ENCODE peak calls at places on chromosomes 12 and 14, in eight cellular contexts. One of them, this sample, is unnamed.

GRCh38 chr14:87873741-87874140 is 119.2 kb downstream of the GALC start:
- DNase-seq in transverse colon: no peak
- DNase-seq in ovary: no peak
- DNase-seq in A549: no peak
- DNase-seq in K562: no peak
- DNase-seq in stomach: no peak
- DNase-seq in upper lobe of left lung: no peak
- DNase-seq in sigmoid colon: no peak
- DNase-seq in this sample: no peak

GRCh38 chr12:111420494-111420893 is 14.8 kb downstream of the SH2B3 start:
- DNase-seq in transverse colon: no peak
- DNase-seq in ovary: no peak
- DNase-seq in A549: no peak
- DNase-seq in K562: no peak
- DNase-seq in stomach: no peak
- DNase-seq in upper lobe of left lung: no peak
- DNase-seq in sigmoid colon: no peak
- DNase-seq in this sample: no peak

GRCh38 chr12:132761032-132761910 is at the start of gene ANKLE2:
- DNase-seq in transverse colon: peak; percentile 50
- DNase-seq in ovary: peak; percentile 34
- DNase-seq in A549: peak; percentile 42
- DNase-seq in K562: peak; percentile 58
- DNase-seq in stomach: peak; percentile 54
- DNase-seq in upper lobe of left lung: peak; percentile 94
- DNase-seq in sigmoid colon: peak; percentile 78
- DNase-seq in this sample: peak; percentile 84

GRCh38 chr12:109961612-109962011 is 34.6 kb downstream of the GIT2 start:
- DNase-seq in transverse colon: no peak
- DNase-seq in ovary: no peak
- DNase-seq in A549: no peak
- DNase-seq in K562: no peak
- DNase-seq in stomach: no peak
- DNase-seq in upper lobe of left lung: no peak
- DNase-seq in sigmoid colon: no peak
- DNase-seq in this sample: no peak

GRCh38 chr14:22520235-22520634 is 68.8 kb downstream of the DAD1 start:
- DNase-seq in transverse colon: no peak
- DNase-seq in ovary: no peak
- DNase-seq in A549: no peak
- DNase-seq in K562: peak; percentile 61
- DNase-seq in stomach: no peak
- DNase-seq in upper lobe of left lung: no peak
- DNase-seq in sigmoid colon: no peak
- DNase-seq in this sample: no peak

GRCh38 chr12:89333564-89334252 is 18.6 kb downstream of the DUSP6 start:
- DNase-seq in transverse colon: peak; percentile 49
- DNase-seq in ovary: no peak
- DNase-seq in A549: no peak
- DNase-seq in K562: peak; percentile 71
- DNase-seq in stomach: no peak
- DNase-seq in upper lobe of left lung: no peak
- DNase-seq in sigmoid colon: no peak
- DNase-seq in this sample: no peak

GRCh38 chr12:70661762-70662161 is 24.5 kb upstream of the PTPRB start:
- DNase-seq in transverse colon: no peak
- DNase-seq in ovary: no peak
- DNase-seq in A549: no peak
- DNase-seq in K562: no peak
- DNase-seq in stomach: no peak
- DNase-seq in upper lobe of left lung: no peak
- DNase-seq in sigmoid colon: no peak
- DNase-seq in this sample: no peak

GRCh38 chr12:19683178-19683927 is 244.1 kb downstream of the AEBP2 start:
- DNase-seq in transverse colon: no peak
- DNase-seq in ovary: no peak
- DNase-seq in A549: peak; percentile 33
- DNase-seq in K562: no peak
- DNase-seq in stomach: no peak
- DNase-seq in upper lobe of left lung: no peak
- DNase-seq in sigmoid colon: no peak
- DNase-seq in this sample: no peak

GRCh38 chr14:71595441-71595840 is 336.8 kb upstream of the RGS6 start:
- DNase-seq in transverse colon: no peak
- DNase-seq in ovary: no peak
- DNase-seq in A549: no peak
- DNase-seq in K562: no peak
- DNase-seq in stomach: no peak
- DNase-seq in upper lobe of left lung: no peak
- DNase-seq in sigmoid colon: no peak
- DNase-seq in this sample: no peak

GRCh38 chr12:75269209-75269608 is 59.6 kb upstream of the KCNC2 start:
- DNase-seq in transverse colon: no peak
- DNase-seq in ovary: no peak
- DNase-seq in A549: no peak
- DNase-seq in K562: no peak
- DNase-seq in stomach: no peak
- DNase-seq in upper lobe of left lung: no peak
- DNase-seq in sigmoid colon: no peak
- DNase-seq in this sample: no peak

GRCh38 chr14:70934502-70935134 is 27.4 kb downstream of the PCNX1 start:
- DNase-seq in transverse colon: no peak
- DNase-seq in ovary: no peak
- DNase-seq in A549: no peak
- DNase-seq in K562: no peak
- DNase-seq in stomach: no peak
- DNase-seq in upper lobe of left lung: no peak
- DNase-seq in sigmoid colon: no peak
- DNase-seq in this sample: no peak

GRCh38 chr12:96108321-96108720 is 72.9 kb upstream of the LTA4H start:
- DNase-seq in transverse colon: peak; percentile 59
- DNase-seq in ovary: peak; percentile 18
- DNase-seq in A549: no peak
- DNase-seq in K562: peak; percentile 8
- DNase-seq in stomach: no peak
- DNase-seq in upper lobe of left lung: no peak
- DNase-seq in sigmoid colon: peak; percentile 66
- DNase-seq in this sample: peak; percentile 65

GRCh38 chr14:98889107-98889835 is 382.7 kb downstream of the BCL11B start:
- DNase-seq in transverse colon: no peak
- DNase-seq in ovary: no peak
- DNase-seq in A549: no peak
- DNase-seq in K562: no peak
- DNase-seq in stomach: no peak
- DNase-seq in upper lobe of left lung: no peak
- DNase-seq in sigmoid colon: no peak
- DNase-seq in this sample: peak; percentile 69

GRCh38 chr12:115660211-115660805 is 617.2 kb downstream of the MED13L start:
- DNase-seq in transverse colon: peak; percentile 71
- DNase-seq in ovary: no peak
- DNase-seq in A549: no peak
- DNase-seq in K562: no peak
- DNase-seq in stomach: peak; percentile 31
- DNase-seq in upper lobe of left lung: no peak
- DNase-seq in sigmoid colon: no peak
- DNase-seq in this sample: no peak

GRCh38 chr12:124872068-124872719 is 8.5 kb upstream of the SCARB1 start:
- DNase-seq in transverse colon: no peak
- DNase-seq in ovary: no peak
- DNase-seq in A549: no peak
- DNase-seq in K562: no peak
- DNase-seq in stomach: no peak
- DNase-seq in upper lobe of left lung: no peak
- DNase-seq in sigmoid colon: no peak
- DNase-seq in this sample: no peak

GRCh38 chr12:116880817-116881324 is 370 bp downstream of the HRK start:
- DNase-seq in transverse colon: peak; percentile 24
- DNase-seq in ovary: no peak
- DNase-seq in A549: peak; percentile 63
- DNase-seq in K562: peak; percentile 65
- DNase-seq in stomach: peak; percentile 49
- DNase-seq in upper lobe of left lung: peak; percentile 89
- DNase-seq in sigmoid colon: no peak
- DNase-seq in this sample: no peak

GRCh38 chr12:96249196-96250118 is 55.3 kb downstream of the ELK3 start:
- DNase-seq in transverse colon: peak; percentile 37
- DNase-seq in ovary: no peak
- DNase-seq in A549: no peak
- DNase-seq in K562: no peak
- DNase-seq in stomach: no peak
- DNase-seq in upper lobe of left lung: peak; percentile 61
- DNase-seq in sigmoid colon: peak; percentile 91
- DNase-seq in this sample: no peak

GRCh38 chr14:28761438-28762289 is 4.9 kb upstream of the FOXG1 start:
- DNase-seq in transverse colon: no peak
- DNase-seq in ovary: no peak
- DNase-seq in A549: no peak
- DNase-seq in K562: no peak
- DNase-seq in stomach: no peak
- DNase-seq in upper lobe of left lung: no peak
- DNase-seq in sigmoid colon: no peak
- DNase-seq in this sample: no peak

GRCh38 chr12:123891516-123892179 is 81.0 kb downstream of the CCDC92 start:
- DNase-seq in transverse colon: no peak
- DNase-seq in ovary: no peak
- DNase-seq in A549: no peak
- DNase-seq in K562: no peak
- DNase-seq in stomach: no peak
- DNase-seq in upper lobe of left lung: no peak
- DNase-seq in sigmoid colon: peak; percentile 45
- DNase-seq in this sample: no peak

GRCh38 chr14:76829650-76830421 is 3.6 kb downstream of the LRRC74A start:
- DNase-seq in transverse colon: no peak
- DNase-seq in ovary: no peak
- DNase-seq in A549: no peak
- DNase-seq in K562: no peak
- DNase-seq in stomach: peak; percentile 50
- DNase-seq in upper lobe of left lung: no peak
- DNase-seq in sigmoid colon: peak; percentile 76
- DNase-seq in this sample: no peak

GRCh38 chr14:20427231-20428009 is 8.5 kb downstream of the KLHL33 start:
- DNase-seq in transverse colon: no peak
- DNase-seq in ovary: no peak
- DNase-seq in A549: peak; percentile 25
- DNase-seq in K562: peak; percentile 69
- DNase-seq in stomach: no peak
- DNase-seq in upper lobe of left lung: no peak
- DNase-seq in sigmoid colon: no peak
- DNase-seq in this sample: no peak

DNA sequence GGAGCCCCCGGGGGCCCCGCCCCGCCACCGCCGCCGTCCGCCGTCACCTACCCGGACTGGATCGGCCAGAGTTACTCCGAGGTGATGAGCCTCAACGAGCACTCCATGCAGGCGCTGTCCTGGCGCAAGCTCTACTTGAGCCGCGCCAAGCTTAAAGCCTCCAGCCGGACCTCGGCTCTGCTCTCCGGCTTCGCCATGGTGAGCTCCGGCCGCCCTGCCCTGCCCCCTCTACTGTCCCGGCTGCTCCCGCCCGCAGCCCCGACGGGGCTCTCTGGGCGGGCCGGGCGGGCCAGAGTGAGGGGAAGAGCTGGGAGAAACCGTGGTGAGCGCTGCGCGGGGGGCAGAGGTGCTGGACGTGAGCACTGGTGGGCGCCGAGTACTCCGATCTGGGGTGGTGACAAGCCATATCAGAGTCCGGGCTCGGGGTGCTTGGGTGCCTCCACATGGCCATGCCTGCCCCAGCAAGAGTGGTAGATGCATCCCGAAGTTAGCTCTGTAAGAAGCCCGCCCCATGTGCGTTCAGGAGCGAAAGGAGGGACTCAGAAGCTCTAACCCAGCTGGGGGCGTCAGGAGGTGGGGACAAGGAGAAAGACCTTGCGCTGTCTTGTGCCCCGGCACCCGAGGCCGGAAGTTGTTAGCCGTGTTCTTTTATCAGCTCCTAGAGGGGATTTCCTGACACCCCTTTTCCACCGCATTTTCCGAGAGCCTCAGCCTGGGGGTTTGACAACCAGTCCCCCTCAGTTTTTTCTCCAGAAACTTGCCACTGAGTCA is 708 bp downstream of the ORAI1 start:
- DNase-seq in transverse colon: peak; percentile 63
- DNase-seq in ovary: peak; percentile 61
- DNase-seq in A549: peak; percentile 68
- DNase-seq in K562: peak; percentile 75
- DNase-seq in stomach: peak; percentile 58
- DNase-seq in upper lobe of left lung: peak; percentile 90
- DNase-seq in sigmoid colon: peak; percentile 86
- DNase-seq in this sample: peak; percentile 83
- TF ChIP-seq CTCF in transverse colon: no peak
- TF ChIP-seq CTCF in ovary: no peak
- TF ChIP-seq CTCF in A549: peak; percentile 1
- TF ChIP-seq CTCF in K562: peak; percentile 28
- TF ChIP-seq CTCF in stomach: no peak
- TF ChIP-seq CTCF in upper lobe of left lung: peak; percentile 39
- TF ChIP-seq CTCF in sigmoid colon: no peak
- TF ChIP-seq CTCF in this sample: no peak

GRCh38 chr12:65171073-65171472 is 1.7 kb downstream of the LEMD3 start:
- DNase-seq in transverse colon: no peak
- DNase-seq in ovary: no peak
- DNase-seq in A549: no peak
- DNase-seq in K562: no peak
- DNase-seq in stomach: no peak
- DNase-seq in upper lobe of left lung: no peak
- DNase-seq in sigmoid colon: no peak
- DNase-seq in this sample: no peak
- TF ChIP-seq EP300 in transverse colon: no peak
- TF ChIP-seq EP300 in ovary: no peak
- TF ChIP-seq EP300 in A549: no peak
- TF ChIP-seq EP300 in K562: no peak
- TF ChIP-seq EP300 in stomach: no peak
- TF ChIP-seq EP300 in upper lobe of left lung: no peak
- TF ChIP-seq EP300 in sigmoid colon: no peak
- TF ChIP-seq EP300 in this sample: no peak

GRCh38 chr12:49842519-49843352 is at the start of gene BCDIN3D:
- DNase-seq in transverse colon: peak; percentile 95
- DNase-seq in ovary: peak; percentile 90
- DNase-seq in A549: peak; percentile 78
- DNase-seq in K562: peak; percentile 94
- DNase-seq in stomach: peak; percentile 94
- DNase-seq in upper lobe of left lung: peak; percentile 98
- DNase-seq in sigmoid colon: peak; percentile 95
- DNase-seq in this sample: peak; percentile 97
- TF ChIP-seq CTCF in transverse colon: no peak
- TF ChIP-seq CTCF in ovary: no peak
- TF ChIP-seq CTCF in A549: no peak
- TF ChIP-seq CTCF in K562: no peak
- TF ChIP-seq CTCF in stomach: no peak
- TF ChIP-seq CTCF in upper lobe of left lung: no peak
- TF ChIP-seq CTCF in sigmoid colon: no peak
- TF ChIP-seq CTCF in this sample: no peak

DNA sequence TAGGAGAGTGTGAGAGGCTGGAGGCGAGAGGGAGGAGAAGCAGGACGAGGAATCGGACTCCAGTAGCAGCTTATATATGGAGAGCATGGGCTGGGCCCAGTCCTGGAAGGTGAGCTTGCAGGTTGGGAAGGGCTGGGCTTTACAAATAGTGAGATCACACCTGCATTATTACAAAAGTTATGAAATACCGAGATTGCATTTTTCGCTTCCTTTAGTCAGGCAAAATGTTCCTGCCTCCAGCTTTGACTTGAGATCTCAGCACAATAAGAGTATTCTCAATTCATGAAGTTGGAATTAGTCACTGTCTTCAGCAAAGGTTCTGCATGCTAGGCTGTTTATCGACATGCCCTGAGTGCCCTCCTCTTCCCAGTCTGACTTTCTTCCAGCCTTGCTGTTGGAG is at the start of gene KRT6B:
- DNase-seq in transverse colon: no peak
- DNase-seq in ovary: no peak
- DNase-seq in A549: no peak
- DNase-seq in K562: no peak
- DNase-seq in stomach: no peak
- DNase-seq in upper lobe of left lung: no peak
- DNase-seq in sigmoid colon: no peak
- DNase-seq in this sample: no peak
- TF ChIP-seq EP300 in transverse colon: no peak
- TF ChIP-seq EP300 in ovary: no peak
- TF ChIP-seq EP300 in A549: no peak
- TF ChIP-seq EP300 in K562: no peak
- TF ChIP-seq EP300 in stomach: no peak
- TF ChIP-seq EP300 in upper lobe of left lung: no peak
- TF ChIP-seq EP300 in sigmoid colon: no peak
- TF ChIP-seq EP300 in this sample: no peak